ENCODE peak calls at places on chromosomes 5 and 9, in four cellular contexts. Z is cardiac fibroblast, M is fibroblast of the aortic adventitia, H is astrocyte of the spinal cord. F is an unnamed sample.

GRCh38 chr5:41932770-41933169 is 7.7 kb downstream of the FBXO4 start:
- DNase-seq in Z (no peak), H (no peak), M (no peak), F (no peak)

GRCh38 chr5:123735384-123735783 is 223.4 kb downstream of the CSNK1G3 start:
- DNase-seq in Z (no peak), H (no peak), M (no peak), F (no peak)

GRCh38 chr9:128420651-128421473 is at the start of gene CERCAM:
- DNase-seq in M (peak; percentile 24), Z (peak; percentile 52), H (peak; percentile 18), F (peak; percentile 31)

GRCh38 chr9:6226696-6227095 is 11.1 kb downstream of the IL33 start:
- DNase-seq in Z (peak; percentile 87), M (peak; percentile 91), H (peak; percentile 65), F (peak; percentile 86)

GRCh38 chr5:69217154-69217731 is 17.4 kb upstream of the CDK7 start:
- DNase-seq in Z (no peak), M (peak; percentile 88), H (no peak), F (no peak)

GRCh38 chr5:141488591-141489478 is at the start of gene PCDHGC5:
- DNase-seq in H (peak; percentile 80), Z (peak; percentile 60), M (peak; percentile 67), F (peak; percentile 53)

GRCh38 chr5:4188704-4189103 is 593.1 kb downstream of the IRX1 start:
- DNase-seq in H (no peak), M (no peak), Z (no peak), F (no peak)

GRCh38 chr5:135230326-135230925 is 168.6 kb downstream of the MACROH2A1 start:
- DNase-seq in M (peak; percentile 91), Z (peak; percentile 91), H (peak; percentile 77), F (peak; percentile 87)

GRCh38 chr9:91429501-91429900 is 5.9 kb upstream of the NFIL3 start:
- DNase-seq in H (no peak), M (no peak), Z (no peak), F (no peak)

GRCh38 chr5:139052975-139053374 is 145.2 kb downstream of the SIL1 start:
- DNase-seq in H (no peak), M (no peak), Z (no peak), F (no peak)

GRCh38 chr9:76835571-76836283 is 70.2 kb downstream of the PRUNE2 start:
- DNase-seq in H (peak; percentile 91), Z (peak; percentile 92), M (peak; percentile 95), F (peak; percentile 64)

GRCh38 chr9:124723352-124723751 is 47.8 kb downstream of the NR6A1 start:
- DNase-seq in H (no peak), Z (no peak), M (no peak), F (no peak)

GRCh38 chr5:136811086-136811485 is 445.7 kb upstream of the TRPC7 start:
- DNase-seq in M (peak; percentile 59), H (no peak), Z (peak; percentile 23), F (peak; percentile 11)

GRCh38 chr5:140372971-140373487 is 13.0 kb downstream of the SLC4A9 start:
- DNase-seq in H (peak; percentile 76), M (peak; percentile 87), Z (peak; percentile 92), F (peak; percentile 74)
- TF ChIP-seq CTCF in H (peak; percentile 92), M (peak; percentile 90), Z (peak; percentile 87), F (peak; percentile 89)

GRCh38 chr5:36666986-36667385 is 60.6 kb downstream of the SLC1A3 start:
- DNase-seq in Z (no peak), H (no peak), M (no peak), F (no peak)
- H3K4me3 ChIP-seq in Z (no peak overlapping the region), H (no peak overlapping the region), M (no peak overlapping the region), F (no peak overlapping the region)

GRCh38 chr5:15951126-15951525 is 228.5 kb downstream of the MARCHF11 start:
- DNase-seq in H (no peak), M (no peak), Z (no peak), F (no peak)

GRCh38 chr5:15943487-15943886 is 236.1 kb downstream of the MARCHF11 start:
- DNase-seq in M (peak; percentile 12), Z (peak; percentile 19), H (peak; percentile 28), F (peak; percentile 57)

GRCh38 chr5:15951550-15951949 is 228.0 kb downstream of the MARCHF11 start:
- DNase-seq in H (no peak), M (no peak), Z (no peak), F (no peak)

GRCh38 chr5:15946026-15946425 is 233.6 kb downstream of the MARCHF11 start:
- DNase-seq in H (no peak), M (peak; percentile 48), Z (peak; percentile 33), F (no peak)

GRCh38 chr5:15948225-15948624 is 231.4 kb downstream of the MARCHF11 start:
- DNase-seq in Z (no peak), M (peak; percentile 24), H (no peak), F (peak; percentile 20)
- TF ChIP-seq CTCF in Z (no peak), M (no peak), H (peak; percentile 6), F (no peak)

DNA sequence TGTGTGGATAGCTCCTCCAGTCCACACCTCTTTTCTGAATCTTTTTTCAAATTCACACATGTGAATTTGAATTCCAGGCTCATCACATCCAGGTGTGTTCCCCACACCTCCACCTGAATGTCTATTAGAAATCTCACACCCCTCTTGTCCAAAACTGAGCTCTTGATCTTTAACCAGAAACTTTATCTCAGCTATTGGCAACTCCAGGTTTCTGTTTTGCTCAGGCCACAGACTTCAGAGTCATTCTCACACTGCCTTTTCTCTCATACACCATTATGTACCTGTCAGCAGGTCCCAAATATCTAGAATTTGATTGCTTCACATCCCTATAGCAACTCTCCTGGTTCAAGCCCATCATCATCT is 11.6 kb downstream of the NIPSNAP3B start:
- DNase-seq in Z (no peak), M (no peak), H (no peak), F (no peak)
- H3K4me3 ChIP-seq in Z (no peak overlapping the region), M (no peak overlapping the region), H (no peak overlapping the region), F (no peak overlapping the region)

DNA sequence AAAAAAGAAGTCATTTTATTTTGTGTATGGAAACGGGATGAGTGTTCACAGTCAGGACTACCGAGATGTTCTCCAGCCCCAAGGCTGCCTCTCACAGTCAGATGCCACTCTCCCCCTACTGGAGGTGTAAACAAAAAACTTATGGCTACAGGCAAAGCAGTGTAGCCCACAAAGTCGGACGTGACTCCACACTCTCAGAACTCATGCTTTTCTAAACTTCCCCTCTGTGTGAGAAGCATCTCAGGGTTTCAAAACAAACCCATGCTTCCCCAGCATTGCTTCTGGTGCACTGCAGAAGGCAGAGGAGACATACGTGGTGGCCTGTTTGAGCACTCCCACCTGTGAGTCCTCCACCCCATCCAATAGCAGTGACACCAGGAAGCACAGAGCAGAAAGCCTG is 580.3 kb downstream of the BNC2 start:
- DNase-seq in M (no peak), Z (no peak), H (no peak), F (no peak)
- TF ChIP-seq CTCF in M (no peak), Z (no peak), H (no peak), F (peak; percentile 11)

GRCh38 chr9:110148384-110148783 is 59.6 kb downstream of the C9orf152 start:
- DNase-seq in M (no peak), H (peak; percentile 50), Z (no peak), F (peak; percentile 67)
- H3K4me3 ChIP-seq in M (no peak overlapping the region), H (no peak overlapping the region), Z (no peak overlapping the region), F (no peak overlapping the region)

GRCh38 chr5:151770383-151771258 is 1.1 kb upstream of the G3BP1 start:
- DNase-seq in H (peak; percentile 86), M (peak; percentile 85), Z (peak; percentile 92), F (peak; percentile 94)
- TF ChIP-seq CTCF in H (no peak), M (no peak), Z (no peak), F (no peak)

GRCh38 chr5:119072496-119072895 is 1.6 kb downstream of the DMXL1 start:
- DNase-seq in M (no peak), Z (no peak), H (no peak), F (no peak)
- H3K4me3 ChIP-seq in M (peak overlapping the region; percentile 97), Z (no peak overlapping the region), H (no peak overlapping the region), F (no peak overlapping the region)